ENCODE peak calls at places on chromosomes 12 and 14, in seven cellular contexts. One of them, this sample, is unnamed.
A peak's percentile ranks its signal among the peaks of the same experiment; 100 is the strongest.

GRCh38 chr14:64612021-64612380 is 62.2 kb downstream of the PPP1R36 start:
- DNase-seq in H1: no peak
- DNase-seq in trophoblast cell: no peak
- DNase-seq in mesendoderm: peak; percentile 89
- DNase-seq in H9: no peak
- DNase-seq in neuronal stem cell: no peak
- DNase-seq in IMR-90: peak; percentile 85
- DNase-seq in this sample: peak; percentile 71

GRCh38 chr12:96258451-96258933 is 64.3 kb downstream of the ELK3 start:
- DNase-seq in H1: no peak
- DNase-seq in H9: no peak
- DNase-seq in neuronal stem cell: no peak
- DNase-seq in trophoblast cell: no peak
- DNase-seq in IMR-90: peak; percentile 53
- DNase-seq in mesendoderm: peak; percentile 45
- DNase-seq in this sample: peak; percentile 69

GRCh38 chr12:1660304-1661187 is 30.3 kb upstream of the ADIPOR2 start:
- DNase-seq in neuronal stem cell: no peak
- DNase-seq in H1: no peak
- DNase-seq in IMR-90: no peak
- DNase-seq in H9: no peak
- DNase-seq in trophoblast cell: peak; percentile 56
- DNase-seq in mesendoderm: no peak
- DNase-seq in this sample: peak; percentile 32

GRCh38 chr12:12764824-12765223 is 20.6 kb upstream of the APOLD1 start:
- DNase-seq in H9: no peak
- DNase-seq in neuronal stem cell: no peak
- DNase-seq in mesendoderm: no peak
- DNase-seq in H1: no peak
- DNase-seq in trophoblast cell: no peak
- DNase-seq in IMR-90: no peak
- DNase-seq in this sample: no peak

GRCh38 chr12:252634-253033 is 10.0 kb downstream of the SLC6A13 start:
- DNase-seq in neuronal stem cell: no peak
- DNase-seq in IMR-90: no peak
- DNase-seq in mesendoderm: no peak
- DNase-seq in trophoblast cell: no peak
- DNase-seq in H1: peak; percentile 28
- DNase-seq in H9: no peak
- DNase-seq in this sample: no peak

GRCh38 chr12:110687770-110688169 is 1.1 kb downstream of the HVCN1 start:
- DNase-seq in mesendoderm: no peak
- DNase-seq in H1: no peak
- DNase-seq in trophoblast cell: no peak
- DNase-seq in neuronal stem cell: no peak
- DNase-seq in H9: no peak
- DNase-seq in IMR-90: no peak
- DNase-seq in this sample: no peak

GRCh38 chr12:114841557-114842251 is 157.7 kb upstream of the TBX3 start:
- DNase-seq in mesendoderm: peak; percentile 98
- DNase-seq in H9: peak; percentile 82
- DNase-seq in trophoblast cell: no peak
- DNase-seq in neuronal stem cell: no peak
- DNase-seq in IMR-90: no peak
- DNase-seq in H1: no peak
- DNase-seq in this sample: no peak

GRCh38 chr12:59444932-59445331 is 150.9 kb upstream of the SLC16A7 start:
- DNase-seq in neuronal stem cell: no peak
- DNase-seq in IMR-90: peak; percentile 15
- DNase-seq in H1: no peak
- DNase-seq in mesendoderm: peak; percentile 30
- DNase-seq in trophoblast cell: no peak
- DNase-seq in H9: no peak
- DNase-seq in this sample: no peak

GRCh38 chr12:129162805-129163204 is 309.5 kb downstream of the GLT1D1 start:
- DNase-seq in H9: no peak
- DNase-seq in H1: no peak
- DNase-seq in IMR-90: no peak
- DNase-seq in neuronal stem cell: no peak
- DNase-seq in mesendoderm: no peak
- DNase-seq in trophoblast cell: no peak
- DNase-seq in this sample: no peak

GRCh38 chr12:22304341-22304740 is 30.2 kb downstream of the ST8SIA1 start:
- DNase-seq in neuronal stem cell: no peak
- DNase-seq in H1: no peak
- DNase-seq in trophoblast cell: no peak
- DNase-seq in H9: no peak
- DNase-seq in IMR-90: no peak
- DNase-seq in mesendoderm: no peak
- DNase-seq in this sample: no peak

GRCh38 chr12:103833095-103833777 is 7.8 kb downstream of the NT5DC3 start:
- DNase-seq in H9: no peak
- DNase-seq in H1: no peak
- DNase-seq in IMR-90: peak; percentile 51
- DNase-seq in neuronal stem cell: no peak
- DNase-seq in mesendoderm: no peak
- DNase-seq in trophoblast cell: no peak
- DNase-seq in this sample: no peak
- H3K4ac ChIP-seq in H9: no peak overlapping the region
- H3K4ac ChIP-seq in H1: no peak overlapping the region
- H3K4ac ChIP-seq in IMR-90: peak overlapping the region; percentile 55
- H3K4ac ChIP-seq in neuronal stem cell: no peak overlapping the region
- H3K4ac ChIP-seq in mesendoderm: no peak overlapping the region
- H3K4ac ChIP-seq in trophoblast cell: no peak overlapping the region
- H3K4ac ChIP-seq in this sample: no peak overlapping the region

GRCh38 chr12:57796996-57797395 is 14.4 kb downstream of the TSFM start:
- DNase-seq in IMR-90: no peak
- DNase-seq in neuronal stem cell: no peak
- DNase-seq in H9: no peak
- DNase-seq in H1: no peak
- DNase-seq in mesendoderm: no peak
- DNase-seq in trophoblast cell: no peak
- DNase-seq in this sample: no peak

GRCh38 chr12:57795354-57795753 is 12.8 kb downstream of the TSFM start:
- DNase-seq in mesendoderm: no peak
- DNase-seq in trophoblast cell: peak; percentile 63
- DNase-seq in neuronal stem cell: no peak
- DNase-seq in IMR-90: peak; percentile 37
- DNase-seq in H1: no peak
- DNase-seq in H9: no peak
- DNase-seq in this sample: peak; percentile 54

GRCh38 chr12:57797938-57798337 is 15.4 kb downstream of the TSFM start:
- DNase-seq in neuronal stem cell: no peak
- DNase-seq in trophoblast cell: no peak
- DNase-seq in H1: no peak
- DNase-seq in IMR-90: no peak
- DNase-seq in H9: no peak
- DNase-seq in mesendoderm: no peak
- DNase-seq in this sample: no peak

DNA sequence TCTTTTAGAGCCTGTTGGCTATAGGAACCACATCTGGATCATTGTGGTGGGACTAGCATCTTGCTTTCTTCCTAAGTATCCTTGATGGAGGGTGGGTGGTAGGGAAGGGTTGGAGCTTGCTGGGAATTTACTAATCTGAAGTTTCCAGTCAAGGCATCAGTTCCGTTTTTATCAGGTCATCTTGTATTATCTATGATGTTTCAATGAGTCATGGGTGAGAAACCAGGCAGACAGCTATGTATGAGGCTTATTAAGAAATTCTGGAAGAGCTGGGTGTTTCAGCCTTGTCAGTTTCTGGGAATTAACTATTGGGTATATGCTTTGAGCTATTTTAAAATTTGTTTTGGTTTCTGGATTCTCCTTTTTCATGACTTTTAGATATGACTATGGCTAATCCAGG is 11.3 kb downstream of the TSFM start:
- DNase-seq in trophoblast cell: peak; percentile 62
- DNase-seq in H9: no peak
- DNase-seq in neuronal stem cell: no peak
- DNase-seq in mesendoderm: no peak
- DNase-seq in IMR-90: peak; percentile 90
- DNase-seq in H1: no peak
- DNase-seq in this sample: peak; percentile 93
- H3K9ac ChIP-seq in trophoblast cell: no peak overlapping the region
- H3K9ac ChIP-seq in H9: no peak overlapping the region
- H3K9ac ChIP-seq in neuronal stem cell: no peak overlapping the region
- H3K9ac ChIP-seq in mesendoderm: no peak overlapping the region
- H3K9ac ChIP-seq in IMR-90: no peak overlapping the region
- H3K9ac ChIP-seq in H1: no peak overlapping the region
- H3K9ac ChIP-seq in this sample: peak overlapping the region; percentile 85

GRCh38 chr14:95763875-95764274 is 50.0 kb upstream of the TCL1A start:
- DNase-seq in H1: no peak
- DNase-seq in trophoblast cell: no peak
- DNase-seq in H9: no peak
- DNase-seq in mesendoderm: no peak
- DNase-seq in IMR-90: no peak
- DNase-seq in neuronal stem cell: no peak
- DNase-seq in this sample: no peak
- H3K4ac ChIP-seq in H1: no peak overlapping the region
- H3K4ac ChIP-seq in trophoblast cell: no peak overlapping the region
- H3K4ac ChIP-seq in H9: no peak overlapping the region
- H3K4ac ChIP-seq in mesendoderm: no peak overlapping the region
- H3K4ac ChIP-seq in IMR-90: no peak overlapping the region
- H3K4ac ChIP-seq in neuronal stem cell: no peak overlapping the region
- H3K4ac ChIP-seq in this sample: no peak overlapping the region

GRCh38 chr14:76958975-76959710 is 69.4 kb downstream of the IRF2BPL start:
- DNase-seq in mesendoderm: no peak
- DNase-seq in trophoblast cell: peak; percentile 97
- DNase-seq in H9: no peak
- DNase-seq in neuronal stem cell: no peak
- DNase-seq in IMR-90: peak; percentile 72
- DNase-seq in H1: no peak
- DNase-seq in this sample: peak; percentile 94
- H3K9ac ChIP-seq in mesendoderm: no peak overlapping the region
- H3K9ac ChIP-seq in trophoblast cell: no peak overlapping the region
- H3K9ac ChIP-seq in H9: no peak overlapping the region
- H3K9ac ChIP-seq in neuronal stem cell: no peak overlapping the region
- H3K9ac ChIP-seq in IMR-90: peak overlapping the region; percentile 30
- H3K9ac ChIP-seq in H1: no peak overlapping the region
- H3K9ac ChIP-seq in this sample: no peak overlapping the region

DNA sequence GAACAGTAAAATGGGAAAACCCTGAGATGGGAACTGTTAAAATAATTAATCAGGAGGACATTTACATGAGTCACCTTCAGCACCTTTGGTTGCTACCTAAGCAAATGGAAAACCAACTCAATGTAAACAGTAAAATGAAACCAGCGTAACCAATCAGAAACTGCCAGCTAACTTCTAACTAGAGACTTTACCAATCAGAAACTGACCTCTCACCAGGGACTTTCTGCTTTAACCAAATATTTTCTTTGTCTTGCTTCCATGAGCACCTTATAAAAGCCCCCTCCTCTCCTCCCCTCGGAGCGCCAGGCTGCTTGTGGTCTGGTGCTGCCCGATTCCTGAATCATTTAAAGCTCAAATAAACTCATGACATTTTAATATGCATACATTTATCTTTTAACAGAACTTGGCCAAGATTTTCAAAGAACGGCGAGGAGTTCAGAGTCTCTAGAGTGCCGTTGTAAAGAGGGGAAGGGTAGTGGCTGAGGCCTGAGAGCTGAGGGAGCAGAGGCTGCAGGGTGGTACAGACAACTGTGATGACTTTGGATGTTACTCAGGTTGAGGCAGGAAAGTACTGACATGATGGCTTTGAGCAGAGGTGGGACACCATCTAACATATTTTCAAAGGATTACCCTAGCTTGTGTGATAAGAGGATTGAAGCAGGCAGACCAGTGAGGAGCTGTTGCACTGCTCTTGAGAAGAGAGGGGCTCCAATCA is 183.6 kb downstream of the CRADD start:
- DNase-seq in IMR-90: no peak
- DNase-seq in H9: no peak
- DNase-seq in neuronal stem cell: no peak
- DNase-seq in H1: no peak
- DNase-seq in mesendoderm: no peak
- DNase-seq in trophoblast cell: no peak
- DNase-seq in this sample: no peak
- H3K4ac ChIP-seq in IMR-90: no peak overlapping the region
- H3K4ac ChIP-seq in H9: no peak overlapping the region
- H3K4ac ChIP-seq in neuronal stem cell: no peak overlapping the region
- H3K4ac ChIP-seq in H1: no peak overlapping the region
- H3K4ac ChIP-seq in mesendoderm: no peak overlapping the region
- H3K4ac ChIP-seq in trophoblast cell: no peak overlapping the region
- H3K4ac ChIP-seq in this sample: no peak overlapping the region

GRCh38 chr12:124688356-124688992 is 121.1 kb upstream of the NCOR2 start:
- DNase-seq in mesendoderm: no peak
- DNase-seq in neuronal stem cell: no peak
- DNase-seq in IMR-90: peak; percentile 30
- DNase-seq in H9: no peak
- DNase-seq in trophoblast cell: no peak
- DNase-seq in H1: no peak
- DNase-seq in this sample: no peak
- H3K9ac ChIP-seq in mesendoderm: no peak overlapping the region
- H3K9ac ChIP-seq in neuronal stem cell: no peak overlapping the region
- H3K9ac ChIP-seq in IMR-90: no peak overlapping the region
- H3K9ac ChIP-seq in H9: no peak overlapping the region
- H3K9ac ChIP-seq in trophoblast cell: no peak overlapping the region
- H3K9ac ChIP-seq in H1: no peak overlapping the region
- H3K9ac ChIP-seq in this sample: peak overlapping the region; percentile 40

DNA sequence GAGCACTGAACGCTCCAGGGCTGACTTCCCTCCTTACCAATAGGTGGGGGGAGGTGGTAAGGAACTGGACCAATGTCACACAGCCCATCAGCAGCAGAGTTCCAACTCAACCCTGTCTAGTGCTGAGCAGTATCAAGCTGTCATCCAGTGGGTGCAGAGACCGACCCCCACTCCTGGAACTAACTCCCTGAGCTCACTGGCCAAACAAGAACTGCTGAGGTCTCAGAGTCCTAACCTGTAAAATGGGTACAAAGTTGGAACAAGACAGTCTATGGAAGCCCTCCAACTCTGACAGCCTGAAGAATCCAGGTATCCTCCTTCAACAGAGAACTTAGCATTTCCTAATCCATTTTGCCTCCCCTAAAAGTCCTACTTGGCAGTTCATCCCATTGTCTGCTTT is 91.1 kb upstream of the CLMN start:
- DNase-seq in H1: no peak
- DNase-seq in H9: no peak
- DNase-seq in IMR-90: no peak
- DNase-seq in neuronal stem cell: no peak
- DNase-seq in mesendoderm: no peak
- DNase-seq in trophoblast cell: no peak
- DNase-seq in this sample: no peak
- H3K4ac ChIP-seq in H1: no peak overlapping the region
- H3K4ac ChIP-seq in H9: no peak overlapping the region
- H3K4ac ChIP-seq in IMR-90: no peak overlapping the region
- H3K4ac ChIP-seq in neuronal stem cell: no peak overlapping the region
- H3K4ac ChIP-seq in mesendoderm: no peak overlapping the region
- H3K4ac ChIP-seq in trophoblast cell: no peak overlapping the region
- H3K4ac ChIP-seq in this sample: no peak overlapping the region

DNA sequence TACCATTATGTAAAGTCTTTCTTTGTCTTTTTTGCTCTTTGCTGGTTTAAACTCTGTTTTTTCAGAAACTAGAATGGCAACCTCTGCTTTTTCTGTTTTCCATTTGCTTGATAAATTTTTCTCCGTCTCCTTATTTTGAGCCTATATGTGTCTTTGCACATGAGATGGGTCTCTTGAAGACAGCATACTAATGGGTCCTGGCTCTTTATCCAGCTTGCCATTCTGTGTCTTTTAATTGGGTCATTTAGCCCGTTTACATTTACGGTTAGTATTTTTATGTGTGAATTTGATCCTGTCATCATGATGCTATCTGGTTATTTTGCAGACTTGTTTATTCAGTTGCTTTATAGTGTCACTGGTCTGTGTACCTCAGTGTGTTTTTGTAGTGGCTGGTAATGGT is 207.9 kb upstream of the TMEM260 start:
- DNase-seq in trophoblast cell: no peak
- DNase-seq in neuronal stem cell: no peak
- DNase-seq in H9: no peak
- DNase-seq in H1: no peak
- DNase-seq in mesendoderm: no peak
- DNase-seq in IMR-90: no peak
- DNase-seq in this sample: no peak
- H3K9ac ChIP-seq in trophoblast cell: no peak overlapping the region
- H3K9ac ChIP-seq in neuronal stem cell: no peak overlapping the region
- H3K9ac ChIP-seq in H9: no peak overlapping the region
- H3K9ac ChIP-seq in H1: no peak overlapping the region
- H3K9ac ChIP-seq in mesendoderm: no peak overlapping the region
- H3K9ac ChIP-seq in IMR-90: no peak overlapping the region
- H3K9ac ChIP-seq in this sample: no peak overlapping the region

This sample was measured in mesenchymal stem cell.